ENCODE peak calls at places on chromosome 2, in ten cellular contexts. I is hepatic stellate cell; O is natural killer cell; R is T follicular helper cell; T is naive thymus-derived CD8-positive, alpha-beta T cell; Q is activated T-helper 1 cell treated with Interleukin-2 at 50 U/mL for 16 hours; M is COR-L47; N is activated T-cell treated with anti-CD3 and anti-CD28 coated beads for 1 hour; H is nephron progenitor cell; V is stimulated activated CD4-positive, alpha-beta T cell treated with anti-CD3 and anti-CD28 coated beads, Interleukin-12 subunit alpha, Interleukin-12 subunit beta, amount 100 ng/mL, for 4 hours. F is an unnamed sample.
A peak's percentile ranks its signal among the peaks of the same experiment; 100 is the strongest.

GRCh38 chr2:106192752-106193490 is 1.2 kb downstream of the UXS1 start:
- DNase-seq in Q (peak; percentile 22), O (peak; percentile 38), N (peak; percentile 12), M (peak; percentile 35), H (no peak), I (peak; percentile 68), R (no peak), T (no peak), V (peak; percentile 42), F (peak; percentile 45)

GRCh38 chr2:158381205-158381604 is 75.3 kb downstream of the CCDC148 start:
- DNase-seq in V (no peak), Q (no peak), T (no peak), O (no peak), I (no peak), M (no peak), R (no peak), H (no peak), N (no peak), F (no peak)

GRCh38 chr2:118319271-118319684 is 231.0 kb downstream of the INSIG2 start:
- DNase-seq in T (no peak), I (no peak), N (no peak), O (no peak), M (no peak), Q (no peak), V (no peak), R (no peak), H (peak; percentile 29), F (no peak)

GRCh38 chr2:77937366-77937765 is 415.2 kb upstream of the LRRTM4 start:
- DNase-seq in R (no peak), I (no peak), M (no peak), N (no peak), Q (no peak), T (no peak), O (no peak), H (no peak), V (no peak), F (no peak)

GRCh38 chr2:64819774-64820688 is 166.3 kb upstream of the SERTAD2 start:
- DNase-seq in H (no peak), I (no peak), R (no peak), V (peak; percentile 36), Q (peak; percentile 15), O (peak; percentile 16), N (peak; percentile 26), T (no peak), M (no peak), F (no peak)

GRCh38 chr2:14960686-14961324 is 328.3 kb downstream of the LRATD1 start:
- DNase-seq in O (no peak), Q (no peak), M (no peak), N (no peak), T (no peak), I (no peak), R (no peak), V (no peak), H (no peak), F (no peak)

GRCh38 chr2:218152172-218152571 is 14.6 kb downstream of the CXCR1 start:
- DNase-seq in M (no peak), I (no peak), N (no peak), R (no peak), T (no peak), H (no peak), Q (no peak), V (no peak), O (no peak), F (no peak)

GRCh38 chr2:63049291-63050185 is 1.1 kb upstream of the OTX1 start:
- DNase-seq in T (no peak), M (no peak), Q (no peak), H (peak; percentile 38), N (no peak), V (no peak), I (no peak), O (no peak), R (no peak), F (no peak)